ENCODE peak calls at places on chromosomes 12 and 14, in nine cellular contexts. One of them, this sample, is unnamed.

GRCh38 chr12:108685469-108686247 is 45.7 kb downstream of the CORO1C start:
- DNase-seq in T-cell: no peak
- DNase-seq in MCF 10A: no peak
- DNase-seq in T47D: no peak
- DNase-seq in occipital lobe: no peak
- DNase-seq in NCI-H2107: no peak
- DNase-seq in DMS153: no peak
- DNase-seq in AG04450: no peak
- DNase-seq in NCI-H460: no peak
- DNase-seq in this sample: no peak

GRCh38 chr12:88362439-88362838 is 217.8 kb downstream of the KITLG start:
- DNase-seq in T-cell: no peak
- DNase-seq in MCF 10A: peak
- DNase-seq in T47D: no peak
- DNase-seq in occipital lobe: no peak
- DNase-seq in NCI-H2107: no peak
- DNase-seq in DMS153: no peak
- DNase-seq in AG04450: no peak
- DNase-seq in NCI-H460: no peak
- DNase-seq in this sample: no peak

GRCh38 chr14:101405171-101405883 is 156.0 kb upstream of the DIO3 start:
- DNase-seq in T-cell: no peak
- DNase-seq in MCF 10A: peak
- DNase-seq in T47D: peak
- DNase-seq in occipital lobe: no peak
- DNase-seq in NCI-H2107: no peak
- DNase-seq in DMS153: no peak
- DNase-seq in AG04450: no peak
- DNase-seq in NCI-H460: no peak
- DNase-seq in this sample: no peak

GRCh38 chr12:77788231-77789168 is 42.2 kb upstream of the NAV3 start:
- DNase-seq in T-cell: no peak
- DNase-seq in MCF 10A: no peak
- DNase-seq in T47D: no peak
- DNase-seq in occipital lobe: no peak
- DNase-seq in NCI-H2107: no peak
- DNase-seq in DMS153: no peak
- DNase-seq in AG04450: no peak
- DNase-seq in NCI-H460: no peak
- DNase-seq in this sample: no peak

GRCh38 chr12:68813242-68813593 is 5.2 kb downstream of the MDM2 start:
- DNase-seq in T-cell: no peak
- DNase-seq in MCF 10A: no peak
- DNase-seq in T47D: no peak
- DNase-seq in occipital lobe: no peak
- DNase-seq in NCI-H2107: no peak
- DNase-seq in DMS153: no peak
- DNase-seq in AG04450: no peak
- DNase-seq in NCI-H460: no peak
- DNase-seq in this sample: no peak

GRCh38 chr14:104903990-104904389 is 20.7 kb upstream of the PLD4 start:
- DNase-seq in T-cell: no peak
- DNase-seq in MCF 10A: no peak
- DNase-seq in T47D: no peak
- DNase-seq in occipital lobe: no peak
- DNase-seq in NCI-H2107: no peak
- DNase-seq in DMS153: no peak
- DNase-seq in AG04450: no peak
- DNase-seq in NCI-H460: no peak
- DNase-seq in this sample: no peak

GRCh38 chr14:93006484-93007128 is 83.7 kb downstream of the CHGA start:
- DNase-seq in T-cell: no peak
- DNase-seq in MCF 10A: no peak
- DNase-seq in T47D: no peak
- DNase-seq in occipital lobe: no peak
- DNase-seq in NCI-H2107: no peak
- DNase-seq in DMS153: no peak
- DNase-seq in AG04450: no peak
- DNase-seq in NCI-H460: no peak
- DNase-seq in this sample: no peak

GRCh38 chr12:106248177-106248848 is 493 bp upstream of the CKAP4 start:
- DNase-seq in T-cell: peak
- DNase-seq in MCF 10A: peak
- DNase-seq in T47D: peak
- DNase-seq in occipital lobe: peak
- DNase-seq in NCI-H2107: no peak
- DNase-seq in DMS153: no peak
- DNase-seq in AG04450: no peak
- DNase-seq in NCI-H460: no peak
- DNase-seq in this sample: peak

GRCh38 chr14:99730876-99731351 is 46.8 kb downstream of the CYP46A1 start:
- DNase-seq in T-cell: no peak
- DNase-seq in MCF 10A: no peak
- DNase-seq in T47D: no peak
- DNase-seq in occipital lobe: no peak
- DNase-seq in NCI-H2107: no peak
- DNase-seq in DMS153: no peak
- DNase-seq in AG04450: no peak
- DNase-seq in NCI-H460: no peak
- DNase-seq in this sample: no peak

This sample was measured in CD4-positive, CD25-positive, alpha-beta regulatory T cell.